ENCODE peak calls at places on chromosomes 4 and X, in four cellular contexts. One of them, this sample, is unnamed.

GRCh38 chrX:54695816-54696487 is 102.1 kb downstream of the ITIH6 start:
- DNase-seq in HCT116: no peak
- DNase-seq in tibial nerve: no peak
- DNase-seq in PC-3: peak
- DNase-seq in this sample: no peak

GRCh38 chrX:45771114-45771513 is 570.4 kb upstream of the DIPK2B start:
- DNase-seq in HCT116: peak
- DNase-seq in tibial nerve: no peak
- DNase-seq in PC-3: peak
- DNase-seq in this sample: peak

GRCh38 chr4:186132577-186133277 is 28.2 kb downstream of the FAM149A start:
- DNase-seq in HCT116: peak
- DNase-seq in tibial nerve: no peak
- DNase-seq in PC-3: peak
- DNase-seq in this sample: peak

GRCh38 chr4:138639018-138639876 is 376.3 kb upstream of the NOCT start:
- DNase-seq in HCT116: no peak
- DNase-seq in tibial nerve: no peak
- DNase-seq in PC-3: peak
- DNase-seq in this sample: peak

GRCh38 chr4:59689149-59689548 is 1511.0 kb upstream of the ADGRL3 start:
- DNase-seq in HCT116: no peak
- DNase-seq in tibial nerve: no peak
- DNase-seq in PC-3: peak
- DNase-seq in this sample: no peak

GRCh38 chr4:39892988-39893692 is 84.6 kb downstream of the PDS5A start:
- DNase-seq in HCT116: no peak
- DNase-seq in tibial nerve: no peak
- DNase-seq in PC-3: no peak
- DNase-seq in this sample: no peak

GRCh38 chrX:41720125-41720780 is 3.7 kb upstream of the GPR82 start:
- DNase-seq in HCT116: no peak
- DNase-seq in tibial nerve: no peak
- DNase-seq in PC-3: no peak
- DNase-seq in this sample: no peak

GRCh38 chr4:30825008-30825765 is 105.0 kb downstream of the PCDH7 start:
- DNase-seq in HCT116: no peak
- DNase-seq in tibial nerve: no peak
- DNase-seq in PC-3: peak
- DNase-seq in this sample: no peak

GRCh38 chrX:46617906-46618305 is 44.3 kb downstream of the CHST7 start:
- DNase-seq in HCT116: no peak
- DNase-seq in tibial nerve: no peak
- DNase-seq in PC-3: no peak
- DNase-seq in this sample: no peak

GRCh38 chrX:135340827-135341226 is 31.5 kb downstream of the ETDC start:
- DNase-seq in HCT116: no peak
- DNase-seq in tibial nerve: no peak
- DNase-seq in PC-3: no peak
- DNase-seq in this sample: no peak

GRCh38 chrX:72121381-72121780 is 10.3 kb downstream of the RTL5 start:
- DNase-seq in HCT116: no peak
- DNase-seq in tibial nerve: peak
- DNase-seq in PC-3: peak
- DNase-seq in this sample: no peak

GRCh38 chrX:77415161-77415560 is 32.0 kb upstream of the FGF16 start:
- DNase-seq in HCT116: no peak
- DNase-seq in tibial nerve: no peak
- DNase-seq in PC-3: peak
- DNase-seq in this sample: no peak

GRCh38 chr4:111602848-111603247 is 542.4 kb upstream of the FAM241A start:
- DNase-seq in HCT116: peak
- DNase-seq in tibial nerve: no peak
- DNase-seq in PC-3: peak
- DNase-seq in this sample: peak

GRCh38 chr4:116357758-116358157 is 727.6 kb downstream of the TRAM1L1 start:
- DNase-seq in HCT116: no peak
- DNase-seq in tibial nerve: no peak
- DNase-seq in PC-3: peak
- DNase-seq in this sample: no peak

GRCh38 chr4:124890522-124890921 is 178.0 kb upstream of the ANKRD50 start:
- DNase-seq in HCT116: no peak
- DNase-seq in tibial nerve: no peak
- DNase-seq in PC-3: peak
- DNase-seq in this sample: no peak

GRCh38 chr4:165384608-165385007 is 5.8 kb downstream of the CPE start:
- DNase-seq in HCT116: no peak
- DNase-seq in tibial nerve: no peak
- DNase-seq in PC-3: no peak
- DNase-seq in this sample: no peak

GRCh38 chrX:144918936-144919335 is 328.4 kb upstream of the SPANXN1 start:
- DNase-seq in HCT116: no peak
- DNase-seq in tibial nerve: no peak
- DNase-seq in PC-3: no peak
- DNase-seq in this sample: no peak

GRCh38 chrX:48003367-48003757 is 427 bp downstream of the ZNF182 start:
- DNase-seq in HCT116: no peak
- DNase-seq in tibial nerve: no peak
- DNase-seq in PC-3: no peak
- DNase-seq in this sample: no peak

GRCh38 chr4:82201303-82201702 is 172.5 kb downstream of the HNRNPD start:
- DNase-seq in HCT116: no peak
- DNase-seq in tibial nerve: no peak
- DNase-seq in PC-3: peak
- DNase-seq in this sample: no peak

GRCh38 chrX:53481816-53482485 is 47.8 kb upstream of the HSD17B10 start:
- DNase-seq in HCT116: peak
- DNase-seq in tibial nerve: peak
- DNase-seq in PC-3: peak
- DNase-seq in this sample: no peak

GRCh38 chrX:112941209-112941788 is 100.7 kb upstream of the AMOT start:
- DNase-seq in HCT116: no peak
- DNase-seq in tibial nerve: no peak
- DNase-seq in PC-3: peak
- DNase-seq in this sample: no peak

GRCh38 chr4:77385124-77385969 is 220.3 kb upstream of the CXCL13 start:
- DNase-seq in HCT116: peak
- DNase-seq in tibial nerve: peak
- DNase-seq in PC-3: peak
- DNase-seq in this sample: peak

GRCh38 chr4:15232725-15233597 is 194.9 kb upstream of the C1QTNF7 start:
- DNase-seq in HCT116: no peak
- DNase-seq in tibial nerve: no peak
- DNase-seq in PC-3: peak
- DNase-seq in this sample: no peak

DNA sequence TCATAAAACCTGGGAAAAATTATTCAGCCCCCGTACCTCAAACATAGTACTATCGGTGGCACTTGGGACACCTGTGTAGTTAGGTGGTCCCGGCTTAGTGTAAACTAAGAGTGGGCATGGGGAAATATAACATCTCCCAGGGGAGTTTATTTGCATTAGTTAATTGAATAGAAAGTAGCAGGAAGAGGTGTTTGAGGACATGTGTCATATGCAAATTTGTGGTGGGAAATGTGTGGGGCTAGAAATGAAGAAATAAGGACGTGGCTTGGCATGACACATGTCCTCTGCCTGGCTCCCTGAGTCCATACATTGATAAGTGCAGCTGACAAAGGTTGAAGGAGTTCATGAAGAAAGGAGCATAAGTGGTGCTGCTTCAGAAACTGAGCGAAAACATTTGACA is 483.6 kb downstream of the SH2D1A start:
- DNase-seq in HCT116: no peak
- DNase-seq in tibial nerve: no peak
- DNase-seq in PC-3: no peak
- DNase-seq in this sample: no peak
- TF ChIP-seq CTCF in HCT116: no peak
- TF ChIP-seq CTCF in tibial nerve: no peak
- TF ChIP-seq CTCF in PC-3: no peak
- TF ChIP-seq CTCF in this sample: no peak

GRCh38 chr4:2805712-2806391 is 13.0 kb downstream of the SH3BP2 start:
- DNase-seq in HCT116: no peak
- DNase-seq in tibial nerve: peak
- DNase-seq in PC-3: peak
- DNase-seq in this sample: peak
- H3K27ac ChIP-seq in HCT116: peak
- H3K27ac ChIP-seq in tibial nerve: peak
- H3K27ac ChIP-seq in PC-3: peak
- H3K27ac ChIP-seq in this sample: peak

GRCh38 chrX:43813898-43814297 is 68.4 kb downstream of the MAOB start:
- DNase-seq in HCT116: peak
- DNase-seq in tibial nerve: no peak
- DNase-seq in PC-3: peak
- DNase-seq in this sample: no peak
- TF ChIP-seq CTCF in HCT116: peak
- TF ChIP-seq CTCF in tibial nerve: no peak
- TF ChIP-seq CTCF in PC-3: peak
- TF ChIP-seq CTCF in this sample: no peak

GRCh38 chrX:66013195-66013816 is 26.6 kb downstream of the VSIG4 start:
- DNase-seq in HCT116: no peak
- DNase-seq in tibial nerve: no peak
- DNase-seq in PC-3: no peak
- DNase-seq in this sample: no peak
- H3K27ac ChIP-seq in HCT116: no peak
- H3K27ac ChIP-seq in tibial nerve: no peak
- H3K27ac ChIP-seq in PC-3: no peak
- H3K27ac ChIP-seq in this sample: no peak

GRCh38 chr4:145618912-145619638 is at the start of gene MMAA:
- DNase-seq in HCT116: peak
- DNase-seq in tibial nerve: peak
- DNase-seq in PC-3: peak
- DNase-seq in this sample: peak
- TF ChIP-seq CTCF in HCT116: peak
- TF ChIP-seq CTCF in tibial nerve: peak
- TF ChIP-seq CTCF in PC-3: peak
- TF ChIP-seq CTCF in this sample: peak

GRCh38 chrX:131402124-131402811 is 113.2 kb upstream of the IGSF1 start:
- DNase-seq in HCT116: no peak
- DNase-seq in tibial nerve: no peak
- DNase-seq in PC-3: no peak
- DNase-seq in this sample: no peak

GRCh38 chrX:131399692-131400428 is 110.8 kb upstream of the IGSF1 start:
- DNase-seq in HCT116: no peak
- DNase-seq in tibial nerve: no peak
- DNase-seq in PC-3: no peak
- DNase-seq in this sample: no peak

GRCh38 chrX:131405497-131405896 is 116.4 kb upstream of the IGSF1 start:
- DNase-seq in HCT116: no peak
- DNase-seq in tibial nerve: no peak
- DNase-seq in PC-3: peak
- DNase-seq in this sample: no peak
- H3K27ac ChIP-seq in HCT116: no peak
- H3K27ac ChIP-seq in tibial nerve: no peak
- H3K27ac ChIP-seq in PC-3: no peak
- H3K27ac ChIP-seq in this sample: no peak

This sample was measured in RWPE1.